ENCODE peak calls at places on chromosomes 6 and 20, in six cellular contexts. T, S, G, B, L and H are unnamed samples.

GRCh38 chr6:21033575-21034026 is 499.3 kb downstream of the CDKAL1 start:
- DNase-seq in T (no peak), S (no peak), G (peak; percentile 70), B (no peak), L (peak; percentile 33), H (no peak)

GRCh38 chr20:32972181-32973076 is 31.8 kb downstream of the SUN5 start:
- DNase-seq in T (no peak), S (peak; percentile 65), G (no peak), B (peak; percentile 88), L (no peak), H (peak; percentile 56)

GRCh38 chr20:39676236-39676635 is 714.1 kb downstream of the DHX35 start:
- DNase-seq in T (no peak), S (no peak), G (no peak), B (no peak), L (no peak), H (no peak)

GRCh38 chr20:13777171-13777601 is 7.5 kb downstream of the ESF1 start:
- DNase-seq in T (no peak), S (no peak), G (no peak), B (no peak), L (no peak), H (no peak)

GRCh38 chr6:100726741-100727140 is 154.4 kb downstream of the ASCC3 start:
- DNase-seq in T (no peak), S (no peak), G (no peak), B (no peak), L (no peak), H (no peak)

GRCh38 chr6:3352678-3353077 is 93.9 kb downstream of the PSMG4 start:
- DNase-seq in T (no peak), S (no peak), G (no peak), B (no peak), L (no peak), H (no peak)

GRCh38 chr6:35216412-35216732 is 2.6 kb downstream of the SCUBE3 start:
- DNase-seq in T (no peak), S (no peak), G (no peak), B (no peak), L (no peak), H (no peak)

GRCh38 chr6:15758631-15759215 is 95.9 kb upstream of the DTNBP1 start:
- DNase-seq in T (no peak), S (no peak), G (no peak), B (no peak), L (no peak), H (no peak)

GRCh38 chr20:42714298-42715141 is 475.2 kb downstream of the PTPRT start:
- DNase-seq in T (no peak), S (no peak), G (no peak), B (no peak), L (no peak), H (no peak)

GRCh38 chr6:151052021-151052646 is 186.6 kb downstream of the MTHFD1L start:
- DNase-seq in T (no peak), S (no peak), G (peak; percentile 89), B (no peak), L (no peak), H (no peak)

GRCh38 chr20:41367956-41368355 is 1.3 kb upstream of the EMILIN3 start:
- DNase-seq in T (no peak), S (no peak), G (no peak), B (no peak), L (no peak), H (no peak)

GRCh38 chr6:18530201-18530600 is 143.1 kb downstream of the RNF144B start:
- DNase-seq in T (no peak), S (no peak), G (no peak), B (no peak), L (no peak), H (no peak)

GRCh38 chr6:137258170-137258569 is 39.0 kb upstream of the IFNGR1 start:
- DNase-seq in T (no peak), S (no peak), G (no peak), B (no peak), L (peak; percentile 54), H (peak; percentile 67)

GRCh38 chr20:3239026-3239866 is at the start of gene SLC4A11:
- DNase-seq in T (peak; percentile 22), S (peak; percentile 30), G (peak; percentile 86), B (no peak), L (peak; percentile 85), H (no peak)

GRCh38 chr6:108737594-108738546 is 110.4 kb upstream of the ARMC2 start:
- DNase-seq in T (no peak), S (no peak), G (peak; percentile 79), B (no peak), L (peak; percentile 54), H (no peak)

GRCh38 chr6:121055572-121056163 is 278.6 kb downstream of the TBC1D32 start:
- DNase-seq in T (peak; percentile 9), S (no peak), G (peak; percentile 42), B (no peak), L (no peak), H (no peak)

GRCh38 chr6:117776441-117776840 is 101.2 kb downstream of the NUS1 start:
- DNase-seq in T (no peak), S (no peak), G (no peak), B (no peak), L (no peak), H (no peak)

GRCh38 chr20:25247100-25247665 is 702 bp upstream of the PYGB start:
- DNase-seq in T (peak; percentile 51), S (no peak), G (peak; percentile 70), B (no peak), L (peak; percentile 71), H (peak; percentile 26)

GRCh38 chr20:22722840-22723239 is 138.5 kb upstream of the FOXA2 start:
- DNase-seq in T (no peak), S (no peak), G (no peak), B (no peak), L (no peak), H (no peak)

GRCh38 chr6:1068905-1069304 is 243.0 kb upstream of the FOXQ1 start:
- DNase-seq in T (no peak), S (no peak), G (no peak), B (no peak), L (no peak), H (no peak)

GRCh38 chr20:25467441-25467840 is 60.0 kb downstream of the GINS1 start:
- DNase-seq in T (no peak), S (no peak), G (no peak), B (no peak), L (no peak), H (no peak)

GRCh38 chr20:17525650-17526049 is 5.5 kb downstream of the BFSP1 start:
- DNase-seq in T (no peak), S (no peak), G (peak; percentile 65), B (no peak), L (no peak), H (no peak)

GRCh38 chr6:42870145-42870936 is 9.1 kb upstream of the RPL7L1 start:
- DNase-seq in T (no peak), S (no peak), G (no peak), B (no peak), L (no peak), H (no peak)

GRCh38 chr6:42860481-42860880 is 18.9 kb upstream of the RPL7L1 start:
- DNase-seq in T (no peak), S (no peak), G (no peak), B (no peak), L (no peak), H (no peak)

GRCh38 chr6:42860031-42860430 is 19.4 kb upstream of the RPL7L1 start:
- DNase-seq in T (no peak), S (no peak), G (no peak), B (no peak), L (no peak), H (no peak)

GRCh38 chr6:42864602-42865001 is 14.8 kb upstream of the RPL7L1 start:
- DNase-seq in T (no peak), S (no peak), G (no peak), B (no peak), L (no peak), H (no peak)
- TF ChIP-seq CTCF in T (no peak), S (no peak), G (no peak), B (no peak), L (no peak), H (no peak)

DNA sequence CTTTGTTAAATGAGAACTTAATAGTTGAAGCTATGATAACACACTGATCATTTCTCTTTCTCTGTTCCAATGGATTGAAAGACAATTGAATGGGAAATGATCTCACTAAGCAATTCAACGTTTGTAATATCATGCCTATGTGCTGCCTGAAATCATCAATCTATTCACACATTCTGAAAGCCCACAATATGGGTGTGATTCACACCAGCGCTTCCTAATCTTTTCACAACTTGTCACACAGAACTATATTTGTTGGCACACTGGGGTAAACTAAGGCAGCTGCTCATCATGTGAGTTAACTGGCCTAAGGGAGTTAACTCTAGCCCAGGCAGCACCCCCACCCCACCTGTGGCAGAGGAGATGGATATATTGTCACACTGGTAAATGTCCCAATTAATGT is 37.1 kb upstream of the UTRN start:
- DNase-seq in T (no peak), S (no peak), G (no peak), B (no peak), L (no peak), H (no peak)
- TF ChIP-seq CTCF in T (no peak), S (no peak), G (no peak), B (no peak), L (no peak), H (no peak)

GRCh38 chr6:56618050-56618449 is 24.6 kb downstream of the DST start:
- DNase-seq in T (no peak), S (no peak), G (no peak), B (no peak), L (no peak), H (no peak)
- TF ChIP-seq CTCF in T (peak; percentile 21), S (no peak), G (no peak), B (no peak), L (no peak), H (no peak)

DNA sequence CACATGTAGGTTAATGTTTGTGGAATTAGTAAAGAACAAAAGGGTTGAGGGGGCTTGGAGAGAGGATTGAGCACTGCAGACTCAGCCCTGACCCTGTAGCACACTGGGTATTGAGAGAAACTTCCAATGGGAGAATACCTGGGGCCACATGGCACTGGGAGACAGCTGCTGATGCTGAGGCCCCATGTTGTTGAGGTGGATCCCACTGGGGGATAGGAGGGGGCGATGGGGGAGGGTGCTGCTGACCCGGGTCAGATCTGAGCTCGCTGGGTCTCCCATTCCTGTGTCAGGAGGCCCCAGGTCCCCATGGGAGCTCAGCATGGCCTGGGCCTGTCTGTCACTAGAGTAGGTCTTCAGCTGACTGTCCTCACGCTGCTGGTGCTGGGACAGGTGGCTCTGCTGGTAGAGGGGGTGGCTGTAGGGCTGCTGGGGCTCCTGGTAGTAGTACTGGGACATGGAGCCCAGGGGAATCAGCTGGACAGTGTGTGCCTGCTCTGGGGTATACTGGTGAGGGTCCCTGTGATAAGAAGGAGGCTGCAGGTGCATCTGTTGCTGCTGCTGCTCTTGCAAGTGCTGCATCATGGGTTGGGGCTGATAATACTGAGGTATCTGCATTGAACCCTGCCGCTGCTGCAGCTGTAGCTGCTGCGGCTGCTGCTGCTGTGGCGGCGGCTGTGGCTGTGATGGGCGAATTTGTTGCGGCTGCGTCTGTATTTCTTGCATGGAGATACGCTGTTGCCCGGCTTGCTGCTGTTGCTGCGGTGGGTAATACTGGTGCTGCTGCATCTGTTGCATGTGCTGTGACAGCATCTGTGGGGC is 50.6 kb upstream of the MRPS10 start:
- DNase-seq in T (no peak), S (no peak), G (no peak), B (no peak), L (no peak), H (no peak)
- TF ChIP-seq CTCF in T (no peak), S (no peak), G (no peak), B (no peak), L (no peak), H (no peak)

GRCh38 chr6:102355578-102355977 is 962.1 kb downstream of the GRIK2 start:
- DNase-seq in T (no peak), S (no peak), G (no peak), B (no peak), L (no peak), H (no peak)
- TF ChIP-seq CTCF in T (no peak), S (no peak), G (no peak), B (no peak), L (no peak), H (no peak)